ENCODE peak calls at places on chromosome 12, in seven cellular contexts. K is kidney tubule cell, F is astrocyte of the cerebellum, C is posterior cingulate gyrus, N is ACHN, W is HuH-7, B is cerebellar nuclear complex. L is an unnamed sample.
A peak's percentile ranks its signal among the peaks of the same experiment; 100 is the strongest.

GRCh38 chr12:82527165-82527780 is 159.4 kb upstream of the TMTC2 start:
- DNase-seq in K (peak; percentile 70), C (peak; percentile 36), B (peak; percentile 42), W (peak; percentile 14), N (peak; percentile 82), F (peak; percentile 71), L (no peak)

GRCh38 chr12:122749569-122750332 is 2.9 kb upstream of the DENR start:
- DNase-seq in W (peak; percentile 48), K (no peak), C (no peak), F (no peak), B (no peak), N (no peak), L (no peak)

GRCh38 chr12:117025481-117026151 is 73.6 kb downstream of the TESC start:
- DNase-seq in B (peak; percentile 47), F (peak; percentile 45), N (peak; percentile 84), K (peak; percentile 71), C (peak; percentile 70), W (peak; percentile 76), L (no peak)

GRCh38 chr12:122449317-122449716 is 26.8 kb upstream of the CLIP1 start:
- DNase-seq in K (peak; percentile 43), N (no peak), B (no peak), C (no peak), F (peak; percentile 29), W (no peak), L (no peak)

GRCh38 chr12:124440841-124441381 is 126.5 kb downstream of the NCOR2 start:
- DNase-seq in F (no peak), C (no peak), N (no peak), K (no peak), W (no peak), B (no peak), L (no peak)

GRCh38 chr12:55636853-55637252 is at the start of gene OR10P1:
- DNase-seq in K (no peak), B (no peak), F (no peak), W (no peak), C (no peak), N (no peak), L (no peak)

GRCh38 chr12:122893208-122894151 is 2.4 kb downstream of the VPS37B start:
- DNase-seq in C (no peak), W (no peak), B (no peak), K (peak; percentile 61), F (no peak), N (no peak), L (no peak)

GRCh38 chr12:89138048-89138852 is 214.1 kb downstream of the DUSP6 start:
- DNase-seq in N (no peak), K (peak; percentile 26), F (no peak), C (peak; percentile 9), W (no peak), B (no peak), L (no peak)

GRCh38 chr12:117629454-117629853 is 268.0 kb upstream of the NOS1 start:
- DNase-seq in B (no peak), F (no peak), W (no peak), N (no peak), K (no peak), C (no peak), L (no peak)

GRCh38 chr12:50517456-50518048 is 12.8 kb downstream of the DIP2B start:
- DNase-seq in C (no peak), B (no peak), F (no peak), N (no peak), W (no peak), K (peak; percentile 71), L (no peak)

GRCh38 chr12:39343665-39344064 is 99.3 kb downstream of the KIF21A start:
- DNase-seq in F (no peak), C (no peak), B (no peak), W (no peak), K (no peak), N (no peak), L (no peak)

GRCh38 chr12:66423290-66423689 is 121.0 kb downstream of the HELB start:
- DNase-seq in C (no peak), K (no peak), B (no peak), N (no peak), F (no peak), W (no peak), L (no peak)

GRCh38 chr12:12008931-12009611 is 61.7 kb upstream of the BCL2L14 start:
- DNase-seq in W (no peak), C (no peak), B (no peak), F (peak; percentile 84), K (peak; percentile 68), N (peak; percentile 42), L (no peak)

GRCh38 chr12:12230275-12230674 is 36.6 kb downstream of the LRP6 start:
- DNase-seq in B (no peak), C (no peak), N (no peak), W (no peak), F (no peak), K (no peak), L (no peak)

GRCh38 chr12:63410197-63410596 is 258.1 kb downstream of the DPY19L2 start:
- DNase-seq in C (no peak), F (no peak), B (no peak), K (no peak), W (no peak), N (no peak), L (no peak)

GRCh38 chr12:38258411-38258810 is 58.2 kb upstream of the ALG10B start:
- DNase-seq in K (no peak), F (no peak), B (no peak), C (no peak), W (no peak), N (no peak), L (no peak)

GRCh38 chr12:2387051-2387834 is 334.5 kb downstream of the CACNA1C start:
- DNase-seq in K (peak; percentile 47), F (no peak), B (no peak), N (no peak), W (no peak), C (no peak), L (no peak)

L was measured in suprapubic skin.